ENCODE peak calls at places on chromosomes 11 and 22, in seven cellular contexts. E is WERI-Rb-1; H is effector memory CD4-positive, alpha-beta T cell; V is GM23248; J is substantia nigra; G is tibial artery; D is neuronal stem cell. P is an unnamed sample.
A peak's percentile ranks its signal among the peaks of the same experiment; 100 is the strongest.

GRCh38 chr22:50316114-50317065 is 8.9 kb upstream of the PLXNB2 start:
- DNase-seq in E (no peak), H (no peak), V (no peak), J (no peak), G (no peak), D (no peak), P (no peak)

GRCh38 chr22:38467904-38468760 is at the start of gene KDELR3:
- DNase-seq in E (no peak), H (no peak), V (peak; percentile 95), J (no peak), G (peak; percentile 39), D (no peak), P (no peak)

GRCh38 chr11:32012066-32012465 is 78.8 kb upstream of the RCN1 start:
- DNase-seq in E (no peak), H (no peak), V (no peak), J (no peak), G (no peak), D (no peak), P (no peak)

GRCh38 chr11:1656061-1656441 is 26.5 kb downstream of the KRTAP5-5 start:
- DNase-seq in E (no peak), H (no peak), V (no peak), J (no peak), G (no peak), D (no peak), P (no peak)

GRCh38 chr11:57650739-57651090 is 1.0 kb upstream of the YPEL4 start:
- DNase-seq in E (no peak), H (no peak), V (no peak), J (no peak), G (no peak), D (no peak), P (no peak)

GRCh38 chr11:30128269-30128932 is 102.4 kb upstream of the FSHB start:
- DNase-seq in E (no peak), H (no peak), V (peak; percentile 80), J (no peak), G (no peak), D (peak; percentile 20), P (no peak)

GRCh38 chr11:45209904-45210699 is 63.7 kb downstream of the PRDM11 start:
- DNase-seq in E (peak; percentile 33), H (no peak), V (peak; percentile 48), J (peak; percentile 19), G (peak; percentile 84), D (peak; percentile 41), P (peak; percentile 90)

GRCh38 chr11:115784796-115785521 is 280.7 kb upstream of the CADM1 start:
- DNase-seq in E (no peak), H (no peak), V (no peak), J (no peak), G (no peak), D (no peak), P (no peak)

GRCh38 chr11:40388097-40388818 is 1071.2 kb downstream of the LRRC4C start:
- DNase-seq in E (no peak), H (no peak), V (peak; percentile 10), J (no peak), G (no peak), D (no peak), P (no peak)

GRCh38 chr11:439315-440064 is 2.3 kb downstream of the ANO9 start:
- DNase-seq in E (no peak), H (no peak), V (no peak), J (no peak), G (no peak), D (no peak), P (no peak)
- H3K27ac ChIP-seq in E (no peak overlapping the region), H (no peak overlapping the region), V (no peak overlapping the region), J (no peak overlapping the region), G (no peak overlapping the region), D (no peak overlapping the region), P (no peak overlapping the region)

GRCh38 chr11:504994-505344 is 2.1 kb downstream of the RNH1 start:
- DNase-seq in E (no peak), H (no peak), V (no peak), J (no peak), G (no peak), D (no peak), P (no peak)
- H3K27ac ChIP-seq in E (no peak overlapping the region), H (no peak overlapping the region), V (peak overlapping the region; percentile 100), J (peak overlapping the region; percentile 100), G (peak overlapping the region; percentile 99), D (no peak overlapping the region), P (peak overlapping the region; percentile 100)

DNA sequence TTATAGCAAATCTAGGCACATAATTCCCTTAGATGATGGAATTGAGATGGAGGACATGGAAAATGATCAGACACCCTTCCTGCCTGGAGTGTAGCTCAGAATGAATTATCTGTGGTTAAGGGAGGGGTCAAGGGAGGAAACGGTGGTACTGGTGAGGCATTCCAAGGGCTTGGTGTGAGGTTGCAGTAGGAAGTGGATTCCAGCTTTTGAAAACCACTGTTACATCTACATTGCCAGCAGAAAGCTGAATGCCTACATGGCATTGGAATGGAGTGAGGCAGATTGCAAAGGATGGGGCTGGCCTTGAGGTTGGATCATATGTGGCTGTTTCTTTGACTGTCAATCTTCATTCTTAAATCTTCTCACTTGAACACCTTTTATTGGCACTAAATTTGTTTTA is 684.4 kb downstream of the NTM start:
- DNase-seq in E (no peak), H (no peak), V (peak; percentile 91), J (no peak), G (no peak), D (no peak), P (no peak)
- H3K27ac ChIP-seq in E (no peak overlapping the region), H (no peak overlapping the region), V (peak overlapping the region; percentile 87), J (no peak overlapping the region), G (no peak overlapping the region), D (no peak overlapping the region), P (no peak overlapping the region)

DNA sequence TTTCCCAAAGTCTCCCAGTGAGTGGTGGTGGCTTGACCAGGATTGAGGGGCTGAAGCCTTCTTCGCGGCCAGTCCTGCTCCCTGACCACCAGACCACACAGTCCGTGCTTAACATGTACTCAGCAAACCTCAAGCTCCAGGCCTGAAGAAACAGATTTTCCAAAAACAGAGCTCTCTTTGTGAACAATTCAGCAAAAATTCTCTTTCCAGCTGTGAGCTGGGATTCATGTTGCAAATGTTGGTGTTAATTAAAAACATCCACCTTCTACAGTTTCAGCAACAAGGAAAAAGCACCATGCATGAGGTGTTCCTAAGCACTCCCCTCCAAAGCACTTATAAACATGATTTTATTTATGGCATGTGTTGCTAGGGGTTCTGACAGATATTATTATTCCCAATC is 129.5 kb downstream of the ETS1 start:
- DNase-seq in E (no peak), H (no peak), V (peak; percentile 59), J (no peak), G (no peak), D (no peak), P (no peak)
- H3K27ac ChIP-seq in E (no peak overlapping the region), H (peak overlapping the region; percentile 6), V (peak overlapping the region; percentile 81), J (no peak overlapping the region), G (peak overlapping the region; percentile 4), D (no peak overlapping the region), P (peak overlapping the region; percentile 61)

DNA sequence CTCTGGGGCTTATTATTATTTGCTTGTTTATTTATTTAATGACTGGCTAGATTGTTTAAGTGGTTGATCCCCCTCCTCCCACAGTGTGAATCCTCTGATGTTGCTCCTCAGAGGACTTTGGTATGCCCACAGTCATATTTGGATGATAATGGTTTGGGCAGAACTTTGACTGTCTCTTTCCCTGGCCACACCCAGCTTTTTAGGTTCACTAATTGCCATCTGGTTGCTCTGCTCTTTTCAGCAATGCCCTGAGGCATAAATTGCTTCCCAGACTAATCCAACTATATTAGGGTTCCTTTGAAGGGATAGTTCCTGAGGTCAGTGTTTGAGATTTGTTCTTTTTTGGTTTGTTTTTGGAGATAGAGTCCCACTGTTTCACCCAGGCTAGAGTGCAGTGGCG is 99.3 kb upstream of the RRM1 start:
- DNase-seq in E (no peak), H (no peak), V (peak; percentile 7), J (no peak), G (no peak), D (no peak), P (no peak)
- H3K27ac ChIP-seq in E (no peak overlapping the region), H (no peak overlapping the region), V (no peak overlapping the region), J (no peak overlapping the region), G (no peak overlapping the region), D (no peak overlapping the region), P (no peak overlapping the region)

DNA sequence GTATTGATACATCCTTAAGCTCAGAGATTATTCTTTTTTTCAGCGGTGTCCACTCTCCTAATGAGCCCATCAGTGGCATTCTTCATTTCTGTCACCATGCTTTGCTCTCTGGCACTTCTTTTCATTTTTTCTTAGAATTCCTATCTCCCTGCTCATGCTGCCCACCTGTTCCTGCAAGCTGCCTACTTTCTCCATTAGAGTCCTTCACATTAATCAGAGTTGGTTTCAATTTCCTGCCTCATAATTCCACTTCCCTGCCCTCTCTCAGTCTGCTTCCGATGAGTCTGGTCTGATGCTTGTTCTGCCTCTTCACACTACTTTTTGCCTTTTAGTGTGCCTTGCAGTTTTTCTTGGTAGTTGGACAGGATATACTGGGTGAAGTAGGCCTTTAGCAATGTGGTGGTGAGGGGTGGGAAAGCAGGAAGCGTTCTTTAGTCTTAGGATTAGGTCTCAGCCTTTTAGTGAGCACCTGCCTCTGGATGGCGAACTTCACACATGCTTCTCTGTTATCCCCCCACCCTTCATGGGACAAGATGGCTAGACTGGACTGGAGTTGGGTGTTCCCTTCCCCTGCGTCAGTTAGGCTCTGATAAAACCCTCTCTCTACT is 53.6 kb downstream of the CECR2 start:
- DNase-seq in E (no peak), H (no peak), V (no peak), J (no peak), G (no peak), D (no peak), P (no peak)
- H3K27ac ChIP-seq in E (no peak overlapping the region), H (no peak overlapping the region), V (no peak overlapping the region), J (no peak overlapping the region), G (no peak overlapping the region), D (peak overlapping the region; percentile 34), P (no peak overlapping the region)

DNA sequence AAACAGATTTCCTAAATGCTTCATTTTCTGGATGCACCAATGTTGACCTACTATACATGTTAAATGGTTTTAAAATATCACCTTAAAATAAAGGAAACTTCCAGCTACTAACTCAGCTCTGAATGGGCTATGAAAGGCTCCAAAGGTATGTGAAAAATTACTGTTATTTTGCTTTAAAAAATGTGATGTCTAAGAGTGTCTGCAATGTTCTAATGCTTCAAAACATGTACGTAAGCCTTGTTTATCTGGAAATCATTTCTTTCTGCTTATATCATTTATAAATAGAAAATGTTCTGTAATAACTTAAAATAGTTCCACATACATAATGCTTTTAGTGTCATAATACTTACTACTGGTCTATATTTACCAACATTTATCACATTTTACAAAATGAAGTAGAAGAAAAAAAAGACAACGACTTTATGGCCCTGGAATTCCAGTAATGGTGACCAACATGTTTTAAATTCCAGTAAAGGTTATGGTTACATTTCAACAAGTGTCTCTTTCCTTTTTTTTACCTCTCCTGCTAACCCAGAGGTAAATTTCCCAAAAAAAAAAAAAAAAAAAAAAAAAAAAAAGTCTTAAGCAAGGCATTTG is 2.5 kb downstream of the BDNF start:
- DNase-seq in E (no peak), H (no peak), V (peak; percentile 48), J (no peak), G (no peak), D (no peak), P (no peak)
- H3K27ac ChIP-seq in E (no peak overlapping the region), H (no peak overlapping the region), V (peak overlapping the region; percentile 38), J (no peak overlapping the region), G (no peak overlapping the region), D (no peak overlapping the region), P (no peak overlapping the region)

P was measured in right atrium auricular region.